ENCODE peak calls at places on chromosomes 13 and 19, in five cellular contexts. One of them, this sample, is unnamed.

GRCh38 chr19:49895566-49896297 is 955 bp downstream of the IL4I1 start:
- DNase-seq in fibroblast of pulmonary artery: no peak
- DNase-seq in fibroblast of lung: no peak
- DNase-seq in heart right ventricle: no peak
- DNase-seq in ascending aorta: no peak
- DNase-seq in this sample: no peak

GRCh38 chr19:3471954-3472655 is 8.2 kb downstream of the SMIM24 start:
- DNase-seq in fibroblast of pulmonary artery: no peak
- DNase-seq in fibroblast of lung: peak; percentile 17
- DNase-seq in heart right ventricle: peak; percentile 58
- DNase-seq in ascending aorta: no peak
- DNase-seq in this sample: peak; percentile 45

GRCh38 chr19:49929611-49930482 is 543 bp upstream of the NUP62 start:
- DNase-seq in fibroblast of pulmonary artery: peak; percentile 99
- DNase-seq in fibroblast of lung: peak; percentile 98
- DNase-seq in heart right ventricle: peak; percentile 90
- DNase-seq in ascending aorta: peak; percentile 82
- DNase-seq in this sample: peak; percentile 94

GRCh38 chr13:69468624-69469023 is 639.0 kb upstream of the ATXN8OS start:
- DNase-seq in fibroblast of pulmonary artery: no peak
- DNase-seq in fibroblast of lung: no peak
- DNase-seq in heart right ventricle: no peak
- DNase-seq in ascending aorta: no peak
- DNase-seq in this sample: no peak

GRCh38 chr13:96020155-96020575 is 33.0 kb downstream of the UGGT2 start:
- DNase-seq in fibroblast of pulmonary artery: peak; percentile 88
- DNase-seq in fibroblast of lung: peak; percentile 80
- DNase-seq in heart right ventricle: no peak
- DNase-seq in ascending aorta: no peak
- DNase-seq in this sample: peak; percentile 37

GRCh38 chr19:19460761-19461265 is 54.5 kb downstream of the TSSK6 start:
- DNase-seq in fibroblast of pulmonary artery: peak; percentile 27
- DNase-seq in fibroblast of lung: no peak
- DNase-seq in heart right ventricle: peak; percentile 64
- DNase-seq in ascending aorta: peak; percentile 47
- DNase-seq in this sample: peak; percentile 44

GRCh38 chr19:17339088-17339741 is 1.9 kb downstream of the GTPBP3 start:
- DNase-seq in fibroblast of pulmonary artery: no peak
- DNase-seq in fibroblast of lung: no peak
- DNase-seq in heart right ventricle: no peak
- DNase-seq in ascending aorta: no peak
- DNase-seq in this sample: no peak

GRCh38 chr13:42574011-42574410 is at the start of gene TNFSF11:
- DNase-seq in fibroblast of pulmonary artery: no peak
- DNase-seq in fibroblast of lung: no peak
- DNase-seq in heart right ventricle: no peak
- DNase-seq in ascending aorta: no peak
- DNase-seq in this sample: no peak

GRCh38 chr19:482186-483041 is 13.9 kb upstream of the MADCAM1 start:
- DNase-seq in fibroblast of pulmonary artery: no peak
- DNase-seq in fibroblast of lung: no peak
- DNase-seq in heart right ventricle: no peak
- DNase-seq in ascending aorta: no peak
- DNase-seq in this sample: no peak

GRCh38 chr19:6854758-6855157 is 32.6 kb upstream of the ADGRE1 start:
- DNase-seq in fibroblast of pulmonary artery: no peak
- DNase-seq in fibroblast of lung: no peak
- DNase-seq in heart right ventricle: no peak
- DNase-seq in ascending aorta: no peak
- DNase-seq in this sample: no peak

GRCh38 chr13:91406619-91407018 is 8.2 kb downstream of the GPC5 start:
- DNase-seq in fibroblast of pulmonary artery: peak; percentile 61
- DNase-seq in fibroblast of lung: peak; percentile 39
- DNase-seq in heart right ventricle: no peak
- DNase-seq in ascending aorta: no peak
- DNase-seq in this sample: peak; percentile 26

GRCh38 chr13:93539914-93540313 is 313.3 kb downstream of the GPC6 start:
- DNase-seq in fibroblast of pulmonary artery: no peak
- DNase-seq in fibroblast of lung: peak; percentile 8
- DNase-seq in heart right ventricle: no peak
- DNase-seq in ascending aorta: no peak
- DNase-seq in this sample: no peak

GRCh38 chr13:77555246-77555645 is 19.7 kb downstream of the SCEL start:
- DNase-seq in fibroblast of pulmonary artery: no peak
- DNase-seq in fibroblast of lung: no peak
- DNase-seq in heart right ventricle: no peak
- DNase-seq in ascending aorta: no peak
- DNase-seq in this sample: no peak

GRCh38 chr13:40692946-40693345 is 26.5 kb upstream of the FOXO1 start:
- DNase-seq in fibroblast of pulmonary artery: no peak
- DNase-seq in fibroblast of lung: no peak
- DNase-seq in heart right ventricle: no peak
- DNase-seq in ascending aorta: no peak
- DNase-seq in this sample: no peak

GRCh38 chr19:56111601-56112312 is 9.3 kb downstream of the ZNF787 start:
- DNase-seq in fibroblast of pulmonary artery: no peak
- DNase-seq in fibroblast of lung: no peak
- DNase-seq in heart right ventricle: peak; percentile 44
- DNase-seq in ascending aorta: no peak
- DNase-seq in this sample: peak; percentile 54

GRCh38 chr19:6580313-6580712 is 10.6 kb downstream of the CD70 start:
- DNase-seq in fibroblast of pulmonary artery: peak; percentile 27
- DNase-seq in fibroblast of lung: peak; percentile 25
- DNase-seq in heart right ventricle: no peak
- DNase-seq in ascending aorta: no peak
- DNase-seq in this sample: no peak

GRCh38 chr19:13171146-13171545 is 20.9 kb downstream of the IER2 start:
- DNase-seq in fibroblast of pulmonary artery: no peak
- DNase-seq in fibroblast of lung: no peak
- DNase-seq in heart right ventricle: no peak
- DNase-seq in ascending aorta: no peak
- DNase-seq in this sample: no peak

GRCh38 chr19:5867201-5868136 is 2.9 kb downstream of the FUT5 start:
- DNase-seq in fibroblast of pulmonary artery: no peak
- DNase-seq in fibroblast of lung: no peak
- DNase-seq in heart right ventricle: no peak
- DNase-seq in ascending aorta: no peak
- DNase-seq in this sample: no peak

GRCh38 chr19:50362030-50362412 is 3.4 kb downstream of the NAPSA start:
- DNase-seq in fibroblast of pulmonary artery: no peak
- DNase-seq in fibroblast of lung: no peak
- DNase-seq in heart right ventricle: no peak
- DNase-seq in ascending aorta: no peak
- DNase-seq in this sample: no peak

GRCh38 chr13:29707876-29708543 is 112.5 kb upstream of the SLC7A1 start:
- DNase-seq in fibroblast of pulmonary artery: peak; percentile 58
- DNase-seq in fibroblast of lung: peak; percentile 34
- DNase-seq in heart right ventricle: no peak
- DNase-seq in ascending aorta: no peak
- DNase-seq in this sample: peak; percentile 30

GRCh38 chr19:15453906-15454305 is 4.2 kb upstream of the WIZ start:
- DNase-seq in fibroblast of pulmonary artery: no peak
- DNase-seq in fibroblast of lung: no peak
- DNase-seq in heart right ventricle: no peak
- DNase-seq in ascending aorta: no peak
- DNase-seq in this sample: no peak

GRCh38 chr13:102402292-102402691 is 444 bp upstream of the FGF14 start:
- DNase-seq in fibroblast of pulmonary artery: peak; percentile 10
- DNase-seq in fibroblast of lung: peak; percentile 70
- DNase-seq in heart right ventricle: peak; percentile 11
- DNase-seq in ascending aorta: no peak
- DNase-seq in this sample: peak; percentile 86

GRCh38 chr13:60032836-60033235 is 130.9 kb downstream of the DIAPH3 start:
- DNase-seq in fibroblast of pulmonary artery: no peak
- DNase-seq in fibroblast of lung: no peak
- DNase-seq in heart right ventricle: no peak
- DNase-seq in ascending aorta: no peak
- DNase-seq in this sample: no peak

GRCh38 chr19:55368701-55369563 is 1.3 kb downstream of the IL11 start:
- DNase-seq in fibroblast of pulmonary artery: peak; percentile 41
- DNase-seq in fibroblast of lung: no peak
- DNase-seq in heart right ventricle: no peak
- DNase-seq in ascending aorta: no peak
- DNase-seq in this sample: peak; percentile 89

GRCh38 chr13:48801255-48801654 is 147.5 kb downstream of the CYSLTR2 start:
- DNase-seq in fibroblast of pulmonary artery: no peak
- DNase-seq in fibroblast of lung: peak; percentile 72
- DNase-seq in heart right ventricle: no peak
- DNase-seq in ascending aorta: no peak
- DNase-seq in this sample: peak; percentile 88

GRCh38 chr19:40283414-40284250 is 1.5 kb downstream of the AKT2 start:
- DNase-seq in fibroblast of pulmonary artery: peak; percentile 18
- DNase-seq in fibroblast of lung: peak; percentile 12
- DNase-seq in heart right ventricle: no peak
- DNase-seq in ascending aorta: no peak
- DNase-seq in this sample: no peak

GRCh38 chr19:34269968-34270621 is 15.7 kb downstream of the GARRE1 start:
- DNase-seq in fibroblast of pulmonary artery: peak; percentile 92
- DNase-seq in fibroblast of lung: peak; percentile 49
- DNase-seq in heart right ventricle: peak; percentile 57
- DNase-seq in ascending aorta: peak; percentile 59
- DNase-seq in this sample: peak; percentile 77

GRCh38 chr19:2983351-2984195 is 6.2 kb downstream of the TLE6 start:
- DNase-seq in fibroblast of pulmonary artery: peak; percentile 77
- DNase-seq in fibroblast of lung: peak; percentile 75
- DNase-seq in heart right ventricle: peak; percentile 75
- DNase-seq in ascending aorta: peak; percentile 53
- DNase-seq in this sample: peak; percentile 44

GRCh38 chr13:90675129-90675528 is 672.4 kb upstream of the MIR17HG start:
- DNase-seq in fibroblast of pulmonary artery: no peak
- DNase-seq in fibroblast of lung: no peak
- DNase-seq in heart right ventricle: no peak
- DNase-seq in ascending aorta: no peak
- DNase-seq in this sample: no peak

GRCh38 chr19:6060600-6061391 is 49.5 kb downstream of the RFX2 start:
- DNase-seq in fibroblast of pulmonary artery: peak; percentile 23
- DNase-seq in fibroblast of lung: no peak
- DNase-seq in heart right ventricle: no peak
- DNase-seq in ascending aorta: no peak
- DNase-seq in this sample: peak; percentile 39

GRCh38 chr13:73579574-73580274 is 520.9 kb downstream of the KLF5 start:
- DNase-seq in fibroblast of pulmonary artery: no peak
- DNase-seq in fibroblast of lung: no peak
- DNase-seq in heart right ventricle: no peak
- DNase-seq in ascending aorta: no peak
- DNase-seq in this sample: no peak

GRCh38 chr19:576768-577438 is 4.5 kb downstream of the BSG start:
- DNase-seq in fibroblast of pulmonary artery: no peak
- DNase-seq in fibroblast of lung: no peak
- DNase-seq in heart right ventricle: no peak
- DNase-seq in ascending aorta: no peak
- DNase-seq in this sample: no peak

GRCh38 chr19:55341191-55342043 is 1.7 kb downstream of the KMT5C start:
- DNase-seq in fibroblast of pulmonary artery: peak; percentile 59
- DNase-seq in fibroblast of lung: peak; percentile 44
- DNase-seq in heart right ventricle: peak; percentile 68
- DNase-seq in ascending aorta: no peak
- DNase-seq in this sample: peak; percentile 55

DNA sequence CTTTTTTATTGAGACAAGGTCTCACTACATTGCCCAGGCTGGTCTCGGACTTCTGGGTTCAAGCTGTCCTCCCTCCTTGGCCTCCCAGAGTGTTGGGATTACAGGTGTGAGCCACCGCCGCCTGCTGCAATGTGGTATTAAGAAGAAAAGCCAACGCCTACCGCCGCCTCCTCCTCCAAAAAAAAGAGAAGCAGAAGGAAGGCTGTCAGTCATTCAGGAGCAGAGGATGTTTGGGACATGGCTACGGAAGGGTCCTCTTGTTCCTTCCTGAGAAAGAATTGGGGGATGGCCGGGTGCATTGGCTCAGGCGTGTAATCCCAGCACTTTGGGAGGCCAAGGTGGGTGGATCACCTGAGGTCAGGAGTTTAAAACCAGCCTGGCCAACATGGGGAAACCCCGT is 1.2 kb downstream of the PPP1R37 start:
- DNase-seq in fibroblast of pulmonary artery: no peak
- DNase-seq in fibroblast of lung: no peak
- DNase-seq in heart right ventricle: no peak
- DNase-seq in ascending aorta: no peak
- DNase-seq in this sample: no peak
- H3K4me3 ChIP-seq in fibroblast of pulmonary artery: peak overlapping the region; percentile 92
- H3K4me3 ChIP-seq in fibroblast of lung: peak overlapping the region; percentile 56
- H3K4me3 ChIP-seq in heart right ventricle: peak overlapping the region; percentile 92
- H3K4me3 ChIP-seq in ascending aorta: peak overlapping the region; percentile 96
- H3K4me3 ChIP-seq in this sample: peak overlapping the region; percentile 92

DNA sequence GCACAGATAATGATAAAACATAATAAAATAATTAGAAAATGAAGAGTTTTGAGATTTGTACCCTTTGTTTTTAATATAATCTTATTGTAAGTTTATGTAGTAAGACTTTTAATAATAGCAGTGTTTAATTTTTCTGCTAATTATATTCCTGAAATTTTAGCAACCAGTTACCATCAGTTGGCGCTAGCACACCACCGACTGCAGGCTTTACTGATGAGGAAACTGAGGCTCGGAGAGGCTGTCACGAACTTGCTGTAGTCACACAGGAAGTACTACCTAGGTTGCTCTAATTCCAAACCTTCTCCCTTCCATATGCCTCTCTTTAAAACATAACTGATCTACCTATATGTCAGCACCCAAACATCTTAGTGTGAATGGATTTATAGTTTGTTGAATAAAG is 1.0 kb upstream of the RFXAP start:
- DNase-seq in fibroblast of pulmonary artery: no peak
- DNase-seq in fibroblast of lung: no peak
- DNase-seq in heart right ventricle: no peak
- DNase-seq in ascending aorta: no peak
- DNase-seq in this sample: no peak
- TF ChIP-seq CTCF in fibroblast of pulmonary artery: no peak
- TF ChIP-seq CTCF in fibroblast of lung: no peak
- TF ChIP-seq CTCF in heart right ventricle: no peak
- TF ChIP-seq CTCF in ascending aorta: no peak
- TF ChIP-seq CTCF in this sample: no peak

GRCh38 chr13:65336916-65337315 is 1893.2 kb downstream of the PCDH9 start:
- DNase-seq in fibroblast of pulmonary artery: peak; percentile 52
- DNase-seq in fibroblast of lung: peak; percentile 95
- DNase-seq in heart right ventricle: no peak
- DNase-seq in ascending aorta: no peak
- DNase-seq in this sample: peak; percentile 1
- H3K4me3 ChIP-seq in fibroblast of pulmonary artery: no peak overlapping the region
- H3K4me3 ChIP-seq in fibroblast of lung: no peak overlapping the region
- H3K4me3 ChIP-seq in heart right ventricle: no peak overlapping the region
- H3K4me3 ChIP-seq in ascending aorta: no peak overlapping the region
- H3K4me3 ChIP-seq in this sample: no peak overlapping the region

DNA sequence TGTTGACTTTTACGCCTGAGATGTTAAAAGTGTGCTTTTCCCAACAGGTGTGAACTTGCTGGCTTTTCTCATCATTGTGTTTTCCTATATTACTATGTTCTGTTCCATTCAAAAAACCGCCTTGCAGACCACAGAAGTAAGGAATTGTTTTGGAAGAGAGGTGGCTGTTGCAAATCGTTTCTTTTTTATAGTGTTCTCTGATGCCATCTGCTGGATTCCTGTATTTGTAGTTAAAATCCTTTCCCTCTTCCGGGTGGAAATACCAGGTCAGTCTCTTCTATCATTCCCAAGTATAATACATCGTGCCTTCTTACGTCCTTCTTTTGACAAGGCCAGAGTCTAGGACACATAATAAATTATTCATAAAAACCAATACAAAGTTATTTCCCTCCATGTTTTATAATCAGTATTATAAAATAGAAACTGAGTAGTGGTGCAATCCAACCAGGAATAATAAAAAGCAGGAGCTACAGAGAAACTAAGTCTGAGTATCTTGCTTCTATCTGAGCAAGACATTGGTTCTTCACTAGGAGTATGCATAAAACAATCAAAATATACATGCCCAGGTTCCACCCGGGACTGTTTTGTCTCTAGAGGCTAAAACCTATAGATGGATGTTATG is 57.9 kb downstream of the RXFP2 start:
- DNase-seq in fibroblast of pulmonary artery: peak; percentile 66
- DNase-seq in fibroblast of lung: peak; percentile 58
- DNase-seq in heart right ventricle: no peak
- DNase-seq in ascending aorta: no peak
- DNase-seq in this sample: no peak
- TF ChIP-seq CTCF in fibroblast of pulmonary artery: peak; percentile 56
- TF ChIP-seq CTCF in fibroblast of lung: peak; percentile 50
- TF ChIP-seq CTCF in heart right ventricle: peak; percentile 17
- TF ChIP-seq CTCF in ascending aorta: peak; percentile 64
- TF ChIP-seq CTCF in this sample: peak; percentile 33